ENCODE peak calls at places on chromosomes 6 and 20, in six cellular contexts. V, E, D, K, O and W are unnamed samples.

GRCh38 chr6:122647765-122648164 is 37.6 kb downstream of the PKIB start:
- DNase-seq in V (no peak), E (no peak), D (no peak), K (no peak), O (no peak), W (no peak)

GRCh38 chr6:38542031-38542430 is 97.7 kb downstream of the BTBD9 start:
- DNase-seq in V (no peak), E (no peak), D (no peak), K (no peak), O (peak; percentile 41), W (peak; percentile 56)

GRCh38 chr6:49522710-49523593 is 23.2 kb downstream of the GLYATL3 start:
- DNase-seq in V (no peak), E (no peak), D (no peak), K (no peak), O (no peak), W (no peak)

GRCh38 chr6:82270791-82271392 is 23.3 kb upstream of the IBTK start:
- DNase-seq in V (no peak), E (no peak), D (no peak), K (no peak), O (peak; percentile 68), W (peak; percentile 44)

GRCh38 chr6:149887343-149887742 is 10.6 kb downstream of the RAET1E start:
- DNase-seq in V (no peak), E (no peak), D (no peak), K (no peak), O (peak; percentile 43), W (no peak)

GRCh38 chr6:135740580-135740979 is 110.9 kb upstream of the PDE7B start:
- DNase-seq in V (no peak), E (no peak), D (no peak), K (no peak), O (no peak), W (no peak)

GRCh38 chr6:43076093-43076927 is at the start of gene PTK7:
- DNase-seq in V (peak; percentile 89), E (peak; percentile 91), D (no peak), K (no peak), O (peak; percentile 45), W (peak; percentile 91)

GRCh38 chr6:156794963-156795362 is 17.8 kb downstream of the ARID1B start:
- DNase-seq in V (no peak), E (no peak), D (no peak), K (no peak), O (no peak), W (no peak)

GRCh38 chr6:136526196-136526930 is 23.9 kb downstream of the MAP7 start:
- DNase-seq in V (no peak), E (peak; percentile 75), D (no peak), K (peak; percentile 66), O (peak; percentile 55), W (peak; percentile 79)

GRCh38 chr20:40488401-40488800 is 200.6 kb downstream of the MAFB start:
- DNase-seq in V (no peak), E (no peak), D (no peak), K (no peak), O (no peak), W (no peak)

GRCh38 chr20:38238834-38239233 is 21.7 kb downstream of the KIAA1755 start:
- DNase-seq in V (no peak), E (no peak), D (no peak), K (no peak), O (no peak), W (no peak)

GRCh38 chr20:12969071-12969669 is 39.6 kb upstream of the SPTLC3 start:
- DNase-seq in V (no peak), E (no peak), D (no peak), K (no peak), O (peak; percentile 31), W (no peak)

GRCh38 chr6:112117554-112117953 is 30.2 kb downstream of the FAM229B start:
- DNase-seq in V (no peak), E (no peak), D (no peak), K (no peak), O (peak; percentile 12), W (no peak)

GRCh38 chr6:15791401-15792137 is 128.7 kb upstream of the DTNBP1 start:
- DNase-seq in V (no peak), E (peak; percentile 22), D (no peak), K (no peak), O (no peak), W (no peak)